ENCODE peak calls at places on chromosomes 5 and 9, in five cellular contexts. M, X, C, Q and P are unnamed samples.

GRCh38 chr5:175261098-175261497 is 182.9 kb downstream of the DRD1 start:
- DNase-seq in M (no peak), X (no peak), C (no peak), Q (no peak), P (no peak)

GRCh38 chr5:5350101-5350500 is 72.4 kb upstream of the ICE1 start:
- DNase-seq in M (no peak), X (no peak), C (peak), Q (no peak), P (no peak)

GRCh38 chr5:79236970-79237734 is 1.2 kb downstream of the JMY start:
- DNase-seq in M (peak), X (peak), C (peak), Q (peak), P (peak)

GRCh38 chr9:129313331-129313955 is 135.4 kb upstream of the IER5L start:
- DNase-seq in M (no peak), X (no peak), C (no peak), Q (no peak), P (no peak)

GRCh38 chr5:131610198-131611063 is 24.6 kb downstream of the RAPGEF6 start:
- DNase-seq in M (no peak), X (no peak), C (peak), Q (peak), P (peak)

GRCh38 chr9:7223981-7224380 is 466.2 kb downstream of the KDM4C start:
- DNase-seq in M (no peak), X (no peak), C (no peak), Q (no peak), P (no peak)

GRCh38 chr9:82271099-82271498 is 282.5 kb downstream of the SPATA31D1 start:
- DNase-seq in M (no peak), X (no peak), C (no peak), Q (no peak), P (no peak)

GRCh38 chr5:32239385-32239784 is 65.3 kb upstream of the GOLPH3 start:
- DNase-seq in M (no peak), X (no peak), C (no peak), Q (no peak), P (no peak)